ENCODE peak calls at places on chromosomes 12 and 14, in five cellular contexts. X is HepG2, P is GM12878, Q is K562, A is SK-N-SH. G is an unnamed sample.

GRCh38 chr12:116864371-116865160 is 16.7 kb downstream of the HRK start:
- DNase-seq in X (peak), P (no peak), Q (no peak), A (no peak), G (no peak)

GRCh38 chr14:69008411-69008810 is 29.3 kb upstream of the ACTN1 start:
- DNase-seq in X (no peak), P (no peak), Q (no peak), A (no peak), G (no peak)

GRCh38 chr14:105089746-105090492 is 24.7 kb upstream of the GPR132 start:
- DNase-seq in X (no peak), P (no peak), Q (no peak), A (no peak), G (no peak)

GRCh38 chr14:69571879-69572633 is 2.6 kb downstream of the CCDC177 start:
- DNase-seq in X (peak), P (no peak), Q (peak), A (peak), G (peak)

GRCh38 chr14:104248203-104249055 is 110.0 kb downstream of the KIF26A start:
- DNase-seq in X (no peak), P (no peak), Q (no peak), A (peak), G (no peak)

GRCh38 chr12:124768462-124769165 is 95.0 kb downstream of the SCARB1 start:
- DNase-seq in X (no peak), P (no peak), Q (no peak), A (no peak), G (no peak)

GRCh38 chr12:51683763-51684357 is 92.8 kb downstream of the SCN8A start:
- DNase-seq in X (no peak), P (no peak), Q (no peak), A (no peak), G (no peak)

GRCh38 chr12:117874842-117875434 is 93.9 kb downstream of the KSR2 start:
- DNase-seq in X (peak), P (no peak), Q (peak), A (peak), G (peak)

GRCh38 chr14:24673534-24674203 is 39.7 kb upstream of the GZMB start:
- DNase-seq in X (no peak), P (peak), Q (no peak), A (no peak), G (no peak)

GRCh38 chr12:117342247-117342646 is 19.2 kb downstream of the NOS1 start:
- DNase-seq in X (no peak), P (no peak), Q (no peak), A (no peak), G (no peak)

GRCh38 chr12:102504871-102505270 is 24.5 kb upstream of the IGF1 start:
- DNase-seq in X (no peak), P (no peak), Q (no peak), A (no peak), G (no peak)

GRCh38 chr12:30962047-30962446 is 35.5 kb downstream of the TSPAN11 start:
- DNase-seq in X (no peak), P (no peak), Q (no peak), A (no peak), G (no peak)

GRCh38 chr12:29762637-29763300 is 21.0 kb downstream of the TMTC1 start:
- DNase-seq in X (no peak), P (no peak), Q (no peak), A (no peak), G (no peak)

GRCh38 chr14:58777541-58777979 is 139.8 kb downstream of the DACT1 start:
- DNase-seq in X (no peak), P (no peak), Q (no peak), A (no peak), G (no peak)

GRCh38 chr14:86405250-86405649 is 875.3 kb downstream of the FLRT2 start:
- DNase-seq in X (no peak), P (no peak), Q (no peak), A (no peak), G (no peak)

GRCh38 chr12:124411953-124412645 is 117.2 kb downstream of the RFLNA start:
- DNase-seq in X (no peak), P (no peak), Q (no peak), A (no peak), G (no peak)

GRCh38 chr12:124626841-124627502 is 59.6 kb upstream of the NCOR2 start:
- DNase-seq in X (no peak), P (no peak), Q (no peak), A (no peak), G (no peak)

GRCh38 chr14:91142214-91142668 is 28.4 kb downstream of the DGLUCY start:
- DNase-seq in X (no peak), P (peak), Q (peak), A (no peak), G (peak)

GRCh38 chr12:98066251-98066650 is 449.1 kb upstream of the TMPO start:
- DNase-seq in X (no peak), P (no peak), Q (no peak), A (no peak), G (no peak)

GRCh38 chr12:131368073-131369071 is 342.5 kb upstream of the SFSWAP start:
- DNase-seq in X (no peak), P (no peak), Q (no peak), A (peak), G (no peak)

GRCh38 chr14:41586237-41586636 is 20.4 kb upstream of the LRFN5 start:
- DNase-seq in X (no peak), P (no peak), Q (no peak), A (no peak), G (no peak)

GRCh38 chr12:3107071-3107583 is 29.9 kb downstream of the TSPAN9 start:
- DNase-seq in X (no peak), P (no peak), Q (no peak), A (peak), G (no peak)

GRCh38 chr12:63844391-63845341 is at the start of gene SRGAP1:
- DNase-seq in X (peak), P (no peak), Q (peak), A (peak), G (peak)

GRCh38 chr14:21486640-21487087 is 9.7 kb downstream of the TOX4 start:
- DNase-seq in X (no peak), P (no peak), Q (no peak), A (no peak), G (no peak)

GRCh38 chr14:72609205-72609916 is 284.5 kb downstream of the DPF3 start:
- DNase-seq in X (no peak), P (no peak), Q (no peak), A (no peak), G (no peak)

GRCh38 chr12:63319386-63319785 is 168.4 kb upstream of the AVPR1A start:
- DNase-seq in X (no peak), P (no peak), Q (no peak), A (no peak), G (no peak)

GRCh38 chr12:77940566-77940965 is 109.9 kb downstream of the NAV3 start:
- DNase-seq in X (no peak), P (no peak), Q (no peak), A (no peak), G (no peak)

GRCh38 chr14:22977434-22977683 is 5.0 kb downstream of the AJUBA start:
- DNase-seq in X (no peak), P (no peak), Q (no peak), A (no peak), G (no peak)

GRCh38 chr12:11707535-11707934 is 58.1 kb downstream of the ETV6 start:
- DNase-seq in X (no peak), P (no peak), Q (no peak), A (peak), G (no peak)

GRCh38 chr12:81261508-81262207 is 183.8 kb downstream of the ACSS3 start:
- DNase-seq in X (no peak), P (no peak), Q (no peak), A (no peak), G (no peak)

GRCh38 chr12:75813066-75813465 is 218.5 kb downstream of the PHLDA1 start:
- DNase-seq in X (no peak), P (no peak), Q (no peak), A (no peak), G (no peak)

GRCh38 chr12:126706300-126706699 is 1560.7 kb upstream of the TMEM132C start:
- DNase-seq in X (no peak), P (no peak), Q (no peak), A (no peak), G (no peak)

GRCh38 chr12:32603858-32604257 is 75.2 kb upstream of the DNM1L start:
- DNase-seq in X (no peak), P (peak), Q (no peak), A (no peak), G (no peak)

GRCh38 chr14:64755661-64756265 is 51.5 kb downstream of the PLEKHG3 start:
- DNase-seq in X (no peak), P (no peak), Q (no peak), A (no peak), G (peak)

GRCh38 chr14:44767646-44768173 is 194.0 kb downstream of the KLHL28 start:
- DNase-seq in X (no peak), P (no peak), Q (no peak), A (no peak), G (no peak)

GRCh38 chr12:124809878-124810277 is 53.8 kb downstream of the SCARB1 start:
- DNase-seq in X (no peak), P (no peak), Q (no peak), A (no peak), G (no peak)

GRCh38 chr12:99063182-99063581 is 418.1 kb downstream of the APAF1 start:
- DNase-seq in X (no peak), P (no peak), Q (no peak), A (no peak), G (no peak)

GRCh38 chr12:43847427-43847826 is 11.5 kb downstream of the TMEM117 start:
- DNase-seq in X (no peak), P (no peak), Q (no peak), A (no peak), G (no peak)

DNA sequence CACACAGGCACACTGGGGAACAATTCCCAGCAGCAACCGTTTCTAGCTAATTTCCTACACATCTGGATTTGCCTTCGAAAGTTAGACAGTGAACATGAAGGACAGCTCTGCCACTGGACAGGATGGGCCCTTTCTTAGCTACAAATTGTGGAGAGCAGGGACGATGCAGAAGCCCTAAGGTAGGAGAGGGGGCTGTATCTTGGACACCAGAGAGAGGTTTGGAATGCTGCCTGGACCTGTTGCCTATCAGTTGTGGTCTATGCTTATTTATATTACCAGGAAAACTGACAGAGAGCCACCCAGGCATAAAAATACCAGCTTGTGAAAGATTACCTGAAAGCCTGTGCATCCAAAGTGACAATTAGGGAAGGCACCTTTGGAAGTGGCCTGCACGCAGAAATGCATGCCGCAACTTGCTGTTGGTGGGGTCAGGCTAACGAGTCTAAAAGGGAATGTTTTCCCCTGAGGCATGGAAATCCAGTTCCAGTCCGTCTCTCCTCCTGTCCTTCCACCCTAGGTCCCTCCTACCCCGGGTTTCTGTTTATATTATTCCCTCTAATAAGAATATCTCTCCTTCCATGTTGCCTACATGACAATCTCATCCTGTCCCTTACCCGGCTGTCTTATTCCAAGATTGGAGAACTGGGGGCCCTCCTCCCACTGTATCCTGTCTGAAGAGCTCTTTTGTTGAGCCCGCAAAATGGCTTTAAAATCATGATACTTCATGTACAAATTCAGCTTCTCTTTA is 60.2 kb downstream of the MDM2 start:
- DNase-seq in X (no peak), P (no peak), Q (no peak), A (no peak), G (no peak)
- TF ChIP-seq GABPA in X (no peak), P (no peak), Q (no peak), A (no peak), G (no peak)

GRCh38 chr12:108817909-108818308 is 39.5 kb downstream of the SSH1 start:
- DNase-seq in X (no peak), P (no peak), Q (no peak), A (no peak), G (no peak)

GRCh38 chr12:108815369-108815768 is 42.0 kb downstream of the SSH1 start:
- DNase-seq in X (no peak), P (no peak), Q (no peak), A (no peak), G (no peak)

GRCh38 chr12:108814462-108815211 is 42.7 kb downstream of the SSH1 start:
- DNase-seq in X (no peak), P (no peak), Q (no peak), A (no peak), G (no peak)

GRCh38 chr12:108815875-108816594 is 41.3 kb downstream of the SSH1 start:
- DNase-seq in X (no peak), P (no peak), Q (no peak), A (no peak), G (no peak)

DNA sequence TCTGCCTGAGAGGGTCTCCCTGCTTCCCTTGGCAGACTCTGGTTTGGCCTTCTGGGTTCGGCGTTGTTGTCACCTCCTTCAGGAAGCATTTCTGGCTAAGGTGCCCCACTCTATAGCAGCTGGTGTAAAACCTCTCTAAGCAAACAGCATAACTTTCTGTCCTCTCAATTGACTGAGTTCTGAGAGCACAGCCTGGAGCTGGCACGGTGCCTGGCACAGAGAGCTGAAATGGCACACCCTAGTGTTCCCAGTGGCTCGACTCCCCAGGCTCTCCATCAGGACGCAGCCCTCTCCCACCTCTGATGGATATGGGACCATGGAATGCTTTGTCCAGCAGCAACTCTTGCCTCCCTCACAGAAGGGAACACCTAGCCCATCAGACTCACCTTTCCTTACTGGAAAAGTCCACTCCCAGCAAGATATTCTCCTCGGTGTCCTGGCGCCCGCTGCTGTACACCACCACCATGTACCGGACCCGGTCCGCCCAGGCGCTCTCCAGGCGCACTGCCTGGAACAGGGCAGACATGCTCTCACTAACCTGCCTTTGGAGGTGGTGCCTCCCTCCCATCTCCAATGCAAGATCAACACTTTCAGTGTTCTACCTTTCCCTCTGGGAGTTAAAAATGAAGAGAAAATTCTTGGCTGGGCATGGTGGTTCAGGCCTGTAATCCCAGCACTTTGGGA is 40.6 kb downstream of the SSH1 start:
- DNase-seq in X (no peak), P (no peak), Q (no peak), A (no peak), G (no peak)
- TF ChIP-seq GABPA in X (no peak), P (no peak), Q (no peak), A (no peak), G (no peak)

GRCh38 chr12:50394469-50395029 is 1.9 kb downstream of the FAM186A start:
- DNase-seq in X (peak), P (no peak), Q (no peak), A (no peak), G (no peak)

GRCh38 chr12:50387972-50388478 is 8.4 kb downstream of the FAM186A start:
- DNase-seq in X (peak), P (no peak), Q (no peak), A (no peak), G (no peak)

GRCh38 chr12:50387487-50387886 is 8.9 kb downstream of the FAM186A start:
- DNase-seq in X (no peak), P (no peak), Q (no peak), A (no peak), G (no peak)

GRCh38 chr12:50390284-50390683 is 6.1 kb downstream of the FAM186A start:
- DNase-seq in X (peak), P (no peak), Q (no peak), A (no peak), G (no peak)
- TF ChIP-seq GABPA in X (no peak), P (no peak), Q (no peak), A (no peak), G (no peak)

GRCh38 chr14:73878436-73878835 is 8.2 kb upstream of the ZNF410 start:
- DNase-seq in X (no peak), P (no peak), Q (no peak), A (no peak), G (no peak)
- TF ChIP-seq GABPA in X (no peak), P (no peak), Q (no peak), A (no peak), G (no peak)

GRCh38 chr12:58171914-58172313 is 230.5 kb downstream of the ATP23 start:
- DNase-seq in X (no peak), P (no peak), Q (no peak), A (no peak), G (no peak)
- TF ChIP-seq GABPA in X (no peak), P (no peak), Q (no peak), A (no peak), G (no peak)

DNA sequence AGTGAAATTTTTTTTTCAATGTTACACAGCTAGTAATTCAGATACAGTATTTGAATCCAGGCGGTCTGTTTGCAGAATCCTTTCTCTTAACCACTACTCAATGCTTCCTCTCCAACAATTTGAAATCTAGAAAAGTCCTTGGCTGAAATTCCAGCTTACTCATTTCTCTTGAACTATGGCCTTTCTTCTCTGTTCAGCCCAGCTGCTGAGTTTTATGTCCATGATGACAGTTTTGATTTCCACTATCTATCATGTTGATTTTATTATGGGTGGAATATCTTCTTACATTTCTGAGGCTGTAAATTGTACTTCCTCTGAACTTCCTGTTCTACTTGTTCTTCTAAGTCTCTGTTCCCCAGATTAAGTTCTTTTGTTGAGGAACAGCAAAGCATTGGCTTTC is 315.3 kb downstream of the DIO2 start:
- DNase-seq in X (no peak), P (no peak), Q (no peak), A (no peak), G (no peak)
- TF ChIP-seq GABPA in X (no peak), P (no peak), Q (no peak), A (no peak), G (no peak)

GRCh38 chr12:112031472-112031871 is 18.2 kb downstream of the ERP29 start:
- DNase-seq in X (no peak), P (no peak), Q (no peak), A (no peak), G (no peak)
- TF ChIP-seq GABPA in X (no peak), P (no peak), Q (no peak), A (no peak), G (no peak)

GRCh38 chr12:1013618-1014489 is 22.8 kb downstream of the ERC1 start:
- DNase-seq in X (no peak), P (no peak), Q (no peak), A (no peak), G (no peak)
- TF ChIP-seq GABPA in X (no peak), P (no peak), Q (no peak), A (no peak), G (no peak)

GRCh38 chr14:36516719-36517241 is 3.3 kb downstream of the NKX2-1 start:
- DNase-seq in X (no peak), P (no peak), Q (no peak), A (peak), G (no peak)

GRCh38 chr14:36519431-36520321 is at the start of gene NKX2-1:
- DNase-seq in X (no peak), P (no peak), Q (no peak), A (peak), G (no peak)

GRCh38 chr14:36518586-36519430 is 1.2 kb downstream of the NKX2-1 start:
- DNase-seq in X (no peak), P (no peak), Q (no peak), A (peak), G (no peak)

GRCh38 chr14:36517242-36518030 is 2.6 kb downstream of the NKX2-1 start:
- DNase-seq in X (no peak), P (no peak), Q (no peak), A (peak), G (no peak)

GRCh38 chr14:36518031-36518585 is 1.9 kb downstream of the NKX2-1 start:
- DNase-seq in X (no peak), P (no peak), Q (no peak), A (peak), G (no peak)
- TF ChIP-seq GABPA in X (no peak), P (no peak), Q (no peak), A (no peak), G (no peak)

GRCh38 chr12:66735275-66735674 is 56.4 kb upstream of the GRIP1 start:
- DNase-seq in X (no peak), P (no peak), Q (no peak), A (no peak), G (no peak)
- TF ChIP-seq GABPA in X (no peak), P (no peak), Q (no peak), A (no peak), G (no peak)

G was measured in HL-60.